ENCODE peak calls at places on chromosomes 12 and 14, in seven cellular contexts. T is upper lobe of right lung, G is kidney epithelial cell, Z is dorsolateral prefrontal cortex, J is aorta, Q is Peyer's patch, Y is brain microvascular endothelial cell. N is an unnamed sample.

GRCh38 chr12:19287302-19287701 is 152.0 kb upstream of the AEBP2 start:
- DNase-seq in T (no peak), J (no peak), Y (no peak), Q (no peak), G (no peak), Z (no peak), N (no peak)

GRCh38 chr12:50971946-50972345 is 19.6 kb downstream of the HIGD1C start:
- DNase-seq in Y (no peak), Z (no peak), J (no peak), Q (no peak), T (no peak), G (no peak), N (no peak)

GRCh38 chr12:52029686-52030085 is 21.6 kb upstream of the NR4A1 start:
- DNase-seq in Z (no peak), Y (peak), Q (no peak), T (no peak), G (no peak), J (no peak), N (no peak)

GRCh38 chr12:117622741-117623140 is 261.3 kb upstream of the NOS1 start:
- DNase-seq in Z (no peak), Q (no peak), Y (no peak), J (no peak), T (no peak), G (peak), N (no peak)

GRCh38 chr12:11769723-11770514 is 120.4 kb downstream of the ETV6 start:
- DNase-seq in Q (no peak), G (no peak), J (no peak), Z (no peak), T (no peak), Y (no peak), N (peak)

GRCh38 chr14:22379727-22380126 is 209.3 kb downstream of the DAD1 start:
- DNase-seq in J (no peak), G (no peak), Q (no peak), Y (no peak), Z (no peak), T (no peak), N (no peak)

GRCh38 chr12:71392521-71393145 is 47.0 kb upstream of the LGR5 start:
- DNase-seq in G (peak), Q (no peak), J (no peak), Y (peak), Z (no peak), T (no peak), N (peak)

GRCh38 chr14:104390941-104391901 is 188.3 kb upstream of the C14orf180 start:
- DNase-seq in Y (no peak), G (no peak), J (peak), Q (peak), Z (no peak), T (peak), N (no peak)

GRCh38 chr14:96584199-96584906 is 82.2 kb downstream of the PAPOLA start:
- DNase-seq in J (no peak), Q (no peak), T (peak), Z (no peak), G (no peak), Y (no peak), N (peak)

GRCh38 chr12:119869720-119870119 is 7.4 kb downstream of the CIT start:
- DNase-seq in G (peak), J (peak), T (no peak), Z (no peak), Q (peak), Y (peak), N (peak)

DNA sequence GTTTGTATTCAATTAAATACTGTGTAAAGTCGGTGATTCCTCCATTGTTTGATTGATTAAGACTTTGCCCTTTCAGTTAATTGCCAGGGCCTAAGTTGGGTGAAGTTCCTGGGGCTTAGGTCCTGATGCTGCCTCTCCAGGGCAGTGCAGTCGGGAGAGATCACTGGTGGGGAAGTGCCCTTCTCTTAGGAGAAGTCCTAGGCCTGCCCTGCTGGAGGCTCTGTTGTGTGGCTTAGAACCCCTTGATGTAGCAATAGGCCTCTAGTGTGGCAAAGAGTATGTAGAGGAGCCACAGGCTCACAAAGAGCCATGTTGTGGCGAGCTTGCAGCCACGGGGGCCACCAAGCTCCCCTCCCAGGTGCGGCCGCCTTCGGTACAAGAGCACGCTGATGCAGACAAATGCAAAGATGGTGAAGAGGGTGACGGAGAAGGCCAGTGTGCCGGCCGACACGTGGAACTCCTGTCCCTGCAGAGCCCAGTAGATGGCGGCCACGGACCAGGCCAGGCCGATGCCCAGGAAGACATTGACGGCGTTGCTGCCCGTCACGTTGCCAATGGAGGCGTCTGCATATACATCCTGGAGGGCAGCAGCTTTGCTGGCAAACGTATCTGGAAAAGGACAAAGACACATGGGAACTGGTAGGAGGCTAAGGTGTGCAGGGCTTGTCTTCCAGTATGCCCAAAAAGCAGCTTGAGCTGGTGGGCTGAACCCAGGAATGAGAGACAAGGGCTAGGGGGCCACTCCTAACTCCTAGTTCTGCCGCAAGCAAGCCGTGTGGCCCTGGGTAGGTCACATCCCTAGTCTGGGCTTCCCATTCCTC is 142.8 kb downstream of the SLC8A3 start:
- DNase-seq in G (no peak), T (peak), Z (peak), Q (peak), J (peak), Y (peak), N (peak)
- H3K4me3 ChIP-seq in G (no peak), T (no peak), Z (no peak), Q (no peak), J (no peak), Y (no peak), N (no peak)

DNA sequence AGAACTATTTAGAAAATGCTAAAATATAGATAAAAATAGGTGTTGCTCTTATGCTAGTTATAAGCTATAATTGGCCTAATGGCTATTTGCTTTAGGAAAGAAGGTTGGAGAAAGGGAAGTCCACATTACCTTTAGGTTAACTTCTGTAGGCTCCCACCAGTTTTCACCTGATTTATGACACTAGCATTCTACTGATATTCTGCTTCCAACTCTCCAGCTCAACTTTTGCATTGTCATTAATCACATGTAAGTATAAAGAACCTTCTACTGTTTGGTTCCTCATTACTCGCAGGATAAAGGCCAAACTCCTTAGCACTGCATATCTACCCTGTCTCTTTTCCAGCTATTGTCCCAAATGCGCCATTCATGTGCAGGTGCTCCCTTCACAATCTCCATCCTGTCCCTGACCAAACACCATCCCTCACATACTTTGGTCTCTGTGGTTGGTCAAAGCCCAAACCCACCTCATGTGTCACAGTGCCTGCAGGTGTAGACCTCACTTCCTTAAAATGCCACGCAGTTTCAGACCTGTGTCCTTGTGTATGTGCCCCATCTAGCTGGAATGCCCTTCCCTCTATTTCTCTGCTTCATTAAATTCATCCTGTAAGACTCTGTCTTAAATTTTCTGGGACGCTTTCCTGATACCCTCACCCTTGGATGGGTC is 3.3 kb downstream of the DDHD1 start:
- DNase-seq in T (no peak), Q (no peak), G (no peak), Z (no peak), J (no peak), Y (no peak), N (no peak)
- H3K4me3 ChIP-seq in T (no peak), Q (no peak), G (no peak), Z (peak), J (no peak), Y (no peak), N (no peak)

DNA sequence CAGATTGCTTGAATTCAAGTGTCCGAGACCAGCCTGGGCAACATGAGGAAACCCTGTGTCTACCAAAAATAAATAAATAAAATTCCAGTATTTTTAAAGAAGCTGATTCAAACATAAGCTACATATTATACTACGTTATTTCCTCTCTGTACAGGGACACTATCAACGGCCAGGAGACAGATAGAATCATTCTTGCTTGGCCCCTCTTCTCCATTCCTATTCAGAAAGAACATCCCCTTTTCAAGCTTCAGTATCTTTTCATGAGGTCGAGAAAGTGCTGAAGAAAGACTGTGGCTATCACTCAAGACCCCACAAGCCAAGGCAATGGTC is 314 bp upstream of the DHRS7 start:
- DNase-seq in Q (no peak), G (no peak), Z (no peak), T (no peak), J (no peak), Y (no peak), N (no peak)
- H3K4me3 ChIP-seq in Q (peak), G (peak), Z (peak), T (peak), J (no peak), Y (peak), N (peak)

DNA sequence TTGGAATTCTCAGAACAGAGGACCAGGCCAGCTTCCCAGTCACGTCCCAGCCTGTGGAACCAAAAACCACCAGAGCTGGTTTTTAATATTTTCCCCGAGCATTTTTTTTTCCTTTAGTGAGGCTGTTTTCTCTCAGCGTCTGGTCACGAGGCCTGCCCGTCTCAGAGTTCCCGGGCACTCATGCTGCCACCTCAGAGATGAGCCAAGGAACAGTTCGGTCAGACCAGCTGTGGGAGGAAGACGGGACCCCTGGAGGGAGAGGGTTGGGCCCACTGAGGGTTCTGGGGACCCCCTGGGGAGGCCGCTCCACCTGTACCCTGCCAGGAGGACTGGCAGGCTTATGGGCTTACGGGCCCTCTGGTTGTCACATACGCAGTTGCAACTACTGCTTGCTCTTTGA is 39.9 kb downstream of the JDP2 start:
- DNase-seq in Q (peak), T (no peak), J (no peak), Y (no peak), Z (no peak), G (no peak), N (no peak)
- H3K4me3 ChIP-seq in Q (no peak), T (no peak), J (no peak), Y (no peak), Z (no peak), G (no peak), N (no peak)

GRCh38 chr12:14771651-14772137 is 31.6 kb downstream of the WBP11 start:
- DNase-seq in Z (no peak), T (no peak), G (no peak), J (no peak), Y (no peak), Q (no peak), N (no peak)

GRCh38 chr12:14774074-14774943 is 29.0 kb downstream of the WBP11 start:
- DNase-seq in Q (peak), J (peak), G (peak), T (peak), Z (peak), Y (peak), N (peak)

GRCh38 chr12:14774944-14775651 is 28.2 kb downstream of the WBP11 start:
- DNase-seq in T (peak), G (no peak), Y (peak), Q (peak), Z (no peak), J (peak), N (peak)

GRCh38 chr12:14773685-14774073 is 29.6 kb downstream of the WBP11 start:
- DNase-seq in Q (no peak), J (peak), T (no peak), G (no peak), Z (no peak), Y (no peak), N (no peak)

GRCh38 chr12:14772946-14773345 is 30.3 kb downstream of the WBP11 start:
- DNase-seq in Z (no peak), Y (no peak), T (no peak), G (no peak), Q (no peak), J (no peak), N (no peak)
- H3K4me3 ChIP-seq in Z (no peak), Y (no peak), T (no peak), G (no peak), Q (no peak), J (no peak), N (no peak)

DNA sequence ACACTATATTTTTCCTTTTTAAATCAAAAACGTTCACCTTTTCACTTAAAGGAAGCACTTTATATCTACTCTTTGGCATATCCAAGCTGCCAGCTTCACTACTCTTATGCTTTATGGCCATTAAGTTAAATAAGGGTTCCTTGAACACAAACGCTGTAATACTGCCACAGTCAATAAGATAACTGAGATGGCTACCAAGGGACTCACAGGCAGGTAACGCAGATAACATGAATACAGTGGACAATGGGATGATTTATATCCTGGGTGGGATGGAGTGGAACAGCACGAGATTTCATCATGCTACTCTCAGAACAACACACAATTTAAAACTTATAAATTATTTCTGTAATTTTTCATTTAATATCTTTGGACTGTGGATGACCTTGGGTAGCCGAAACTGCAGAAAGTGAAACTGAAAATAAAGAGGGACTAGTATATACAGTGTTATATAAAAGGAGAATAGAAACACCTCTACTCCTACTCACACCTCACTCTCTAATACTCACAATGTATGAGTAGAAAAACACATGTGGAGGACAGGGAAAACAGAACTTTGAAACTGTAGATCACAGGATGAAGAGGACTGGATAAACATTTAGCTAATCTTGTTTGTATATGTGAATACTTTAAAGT is 367.3 kb downstream of the C12orf50 start:
- DNase-seq in Q (no peak), G (no peak), T (no peak), Z (no peak), J (no peak), Y (no peak), N (peak)
- H3K4me3 ChIP-seq in Q (peak), G (peak), T (peak), Z (no peak), J (peak), Y (no peak), N (no peak)

GRCh38 chr12:62686938-62687337 is 220.3 kb downstream of the MON2 start:
- DNase-seq in Z (no peak), J (no peak), G (no peak), T (no peak), Y (no peak), Q (no peak), N (no peak)

GRCh38 chr12:62679569-62679968 is 212.9 kb downstream of the MON2 start:
- DNase-seq in Z (no peak), Y (no peak), J (no peak), G (no peak), T (no peak), Q (no peak), N (no peak)

GRCh38 chr12:62684586-62685295 is 218.1 kb downstream of the MON2 start:
- DNase-seq in G (no peak), J (no peak), Q (peak), Z (no peak), T (no peak), Y (no peak), N (no peak)

GRCh38 chr12:62681306-62681705 is 214.7 kb downstream of the MON2 start:
- DNase-seq in Z (no peak), Y (no peak), T (no peak), Q (no peak), G (no peak), J (no peak), N (no peak)

GRCh38 chr12:62683724-62684501 is 217.3 kb downstream of the MON2 start:
- DNase-seq in J (peak), T (no peak), Y (no peak), Z (peak), G (no peak), Q (peak), N (no peak)
- H3K4me3 ChIP-seq in J (no peak), T (no peak), Y (no peak), Z (no peak), G (no peak), Q (no peak), N (no peak)

DNA sequence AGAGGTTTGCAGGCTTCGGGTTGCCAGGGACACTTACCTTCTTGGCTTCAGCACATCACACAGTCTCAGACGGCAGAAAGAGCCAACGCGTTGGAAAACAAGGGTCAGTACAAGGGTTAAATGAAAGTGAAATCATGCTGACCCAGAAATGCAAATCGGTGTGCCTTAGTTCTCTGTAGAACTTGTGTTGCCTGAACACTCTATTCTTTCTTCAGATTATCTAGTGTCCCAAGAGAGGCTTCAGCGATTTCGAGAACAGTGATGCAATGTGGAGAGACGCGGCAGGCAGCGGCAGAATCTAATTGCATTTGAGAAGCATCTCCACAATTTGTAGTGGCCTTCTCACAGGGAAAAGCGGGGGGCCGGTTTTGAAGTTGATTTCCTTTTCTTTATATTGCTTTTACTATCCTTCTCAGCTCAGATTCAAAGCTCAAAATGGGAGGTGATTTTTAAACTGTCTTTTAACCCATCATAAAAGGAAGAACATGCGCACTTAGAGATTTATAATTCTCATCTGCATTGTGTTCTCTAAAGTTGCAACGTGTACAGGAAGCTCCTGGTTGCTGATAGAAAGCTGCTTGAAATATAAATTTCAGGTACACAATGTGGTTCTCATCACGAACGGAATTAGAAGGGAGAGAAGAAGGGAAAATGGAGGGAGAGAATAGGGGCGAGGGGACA is 67.8 kb upstream of the EGLN3 start:
- DNase-seq in J (no peak), Z (peak), Q (no peak), T (no peak), G (no peak), Y (no peak), N (peak)
- H3K4me3 ChIP-seq in J (peak), Z (peak), Q (peak), T (no peak), G (no peak), Y (no peak), N (no peak)

DNA sequence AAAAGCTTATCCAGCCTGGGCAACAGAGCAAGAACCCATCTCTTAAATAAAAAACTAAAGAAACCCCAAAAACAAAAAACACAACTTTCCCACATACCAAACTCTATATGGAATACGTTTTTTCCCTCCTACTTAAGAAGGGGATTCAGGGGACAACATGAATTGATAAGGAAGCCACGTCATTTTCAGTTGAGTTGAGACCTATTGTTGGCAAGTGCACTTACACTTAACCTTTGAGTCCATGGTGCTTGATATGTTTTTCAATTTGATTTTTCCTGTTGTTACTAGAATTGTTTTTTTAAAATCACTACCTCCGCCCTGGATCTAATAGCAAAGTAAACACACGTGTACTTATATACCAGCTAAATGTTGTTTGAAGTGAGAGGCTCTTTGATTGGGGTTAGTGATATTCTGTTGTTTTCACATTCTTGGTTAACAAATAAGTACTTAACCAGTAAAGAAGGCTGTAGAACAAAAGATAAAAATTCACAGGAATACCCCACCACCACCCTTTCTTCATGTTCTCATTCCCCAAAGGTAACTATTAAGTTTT is 2.0 kb downstream of the FAM177A1 start:
- DNase-seq in Y (no peak), T (no peak), Z (no peak), Q (no peak), J (no peak), G (no peak), N (peak)
- H3K4me3 ChIP-seq in Y (no peak), T (peak), Z (no peak), Q (peak), J (no peak), G (no peak), N (no peak)